ENCODE peak calls at places on chromosomes 11 and 22, in eight cellular contexts. One of them, this sample, is unnamed.

GRCh38 chr11:66473608-66474525 is 6.4 kb upstream of the DPP3 start:
- DNase-seq in MM.1S: no peak
- DNase-seq in AG20443: no peak
- DNase-seq in cardiac septum: no peak
- DNase-seq in kidney tubule cell: no peak
- DNase-seq in hypothalamus: no peak
- DNase-seq in naive thymus-derived CD8-positive, alpha-beta T cell: no peak
- DNase-seq in substantia nigra: no peak
- DNase-seq in this sample: no peak

GRCh38 chr11:15638386-15638787 is 523.7 kb downstream of the INSC start:
- DNase-seq in AG20443: no peak
- DNase-seq in naive thymus-derived CD8-positive, alpha-beta T cell: no peak
- DNase-seq in MM.1S: no peak
- DNase-seq in cardiac septum: no peak
- DNase-seq in substantia nigra: no peak
- DNase-seq in kidney tubule cell: no peak
- DNase-seq in hypothalamus: no peak
- DNase-seq in this sample: no peak

GRCh38 chr11:3104051-3104714 is 47.0 kb upstream of the CARS1 start:
- DNase-seq in naive thymus-derived CD8-positive, alpha-beta T cell: no peak
- DNase-seq in cardiac septum: peak; percentile 73
- DNase-seq in MM.1S: no peak
- DNase-seq in hypothalamus: no peak
- DNase-seq in AG20443: no peak
- DNase-seq in kidney tubule cell: no peak
- DNase-seq in substantia nigra: no peak
- DNase-seq in this sample: no peak

GRCh38 chr11:46391578-46392420 is at the start of gene CHRM4:
- DNase-seq in AG20443: peak; percentile 60
- DNase-seq in MM.1S: no peak
- DNase-seq in substantia nigra: no peak
- DNase-seq in hypothalamus: peak; percentile 27
- DNase-seq in cardiac septum: no peak
- DNase-seq in kidney tubule cell: peak; percentile 29
- DNase-seq in naive thymus-derived CD8-positive, alpha-beta T cell: no peak
- DNase-seq in this sample: no peak

GRCh38 chr22:28239941-28240340 is 320.9 kb upstream of the PITPNB start:
- DNase-seq in naive thymus-derived CD8-positive, alpha-beta T cell: no peak
- DNase-seq in kidney tubule cell: no peak
- DNase-seq in AG20443: no peak
- DNase-seq in cardiac septum: no peak
- DNase-seq in MM.1S: no peak
- DNase-seq in substantia nigra: no peak
- DNase-seq in hypothalamus: no peak
- DNase-seq in this sample: no peak

GRCh38 chr11:125494987-125495725 is 909 bp downstream of the FEZ1 start:
- DNase-seq in naive thymus-derived CD8-positive, alpha-beta T cell: peak; percentile 5
- DNase-seq in AG20443: peak; percentile 67
- DNase-seq in substantia nigra: peak; percentile 61
- DNase-seq in hypothalamus: peak; percentile 65
- DNase-seq in cardiac septum: peak; percentile 74
- DNase-seq in MM.1S: no peak
- DNase-seq in kidney tubule cell: peak; percentile 36
- DNase-seq in this sample: peak; percentile 2

GRCh38 chr11:123526027-123526805 is 96.1 kb downstream of the GRAMD1B start:
- DNase-seq in AG20443: peak; percentile 11
- DNase-seq in cardiac septum: no peak
- DNase-seq in kidney tubule cell: no peak
- DNase-seq in naive thymus-derived CD8-positive, alpha-beta T cell: no peak
- DNase-seq in MM.1S: no peak
- DNase-seq in substantia nigra: peak; percentile 54
- DNase-seq in hypothalamus: peak; percentile 56
- DNase-seq in this sample: no peak

GRCh38 chr11:71450507-71450906 is 2.3 kb upstream of the DHCR7 start:
- DNase-seq in MM.1S: no peak
- DNase-seq in naive thymus-derived CD8-positive, alpha-beta T cell: no peak
- DNase-seq in AG20443: no peak
- DNase-seq in hypothalamus: no peak
- DNase-seq in substantia nigra: no peak
- DNase-seq in kidney tubule cell: no peak
- DNase-seq in cardiac septum: no peak
- DNase-seq in this sample: no peak

GRCh38 chr22:19105867-19106802 is 16.1 kb downstream of the DGCR2 start:
- DNase-seq in substantia nigra: no peak
- DNase-seq in AG20443: no peak
- DNase-seq in cardiac septum: no peak
- DNase-seq in hypothalamus: no peak
- DNase-seq in kidney tubule cell: peak; percentile 6
- DNase-seq in MM.1S: no peak
- DNase-seq in naive thymus-derived CD8-positive, alpha-beta T cell: peak; percentile 54
- DNase-seq in this sample: no peak

GRCh38 chr11:131977231-131977630 is 606.8 kb downstream of the NTM start:
- DNase-seq in AG20443: peak; percentile 56
- DNase-seq in substantia nigra: peak; percentile 55
- DNase-seq in kidney tubule cell: peak; percentile 72
- DNase-seq in naive thymus-derived CD8-positive, alpha-beta T cell: no peak
- DNase-seq in hypothalamus: peak; percentile 12
- DNase-seq in cardiac septum: no peak
- DNase-seq in MM.1S: no peak
- DNase-seq in this sample: peak; percentile 48

GRCh38 chr11:72635931-72636330 is 38.3 kb downstream of the PDE2A start:
- DNase-seq in MM.1S: no peak
- DNase-seq in hypothalamus: no peak
- DNase-seq in substantia nigra: no peak
- DNase-seq in cardiac septum: no peak
- DNase-seq in kidney tubule cell: no peak
- DNase-seq in naive thymus-derived CD8-positive, alpha-beta T cell: no peak
- DNase-seq in AG20443: no peak
- DNase-seq in this sample: no peak

GRCh38 chr11:46321757-46322156 is 25.5 kb upstream of the DGKZ start:
- DNase-seq in MM.1S: no peak
- DNase-seq in cardiac septum: no peak
- DNase-seq in naive thymus-derived CD8-positive, alpha-beta T cell: no peak
- DNase-seq in kidney tubule cell: no peak
- DNase-seq in substantia nigra: no peak
- DNase-seq in hypothalamus: no peak
- DNase-seq in AG20443: no peak
- DNase-seq in this sample: no peak

GRCh38 chr22:40329021-40329456 is 17.3 kb upstream of the ADSL start:
- DNase-seq in substantia nigra: peak; percentile 26
- DNase-seq in kidney tubule cell: no peak
- DNase-seq in cardiac septum: no peak
- DNase-seq in naive thymus-derived CD8-positive, alpha-beta T cell: no peak
- DNase-seq in AG20443: no peak
- DNase-seq in MM.1S: no peak
- DNase-seq in hypothalamus: peak; percentile 5
- DNase-seq in this sample: no peak

GRCh38 chr11:46237248-46238077 is 40.0 kb upstream of the CREB3L1 start:
- DNase-seq in hypothalamus: peak; percentile 9
- DNase-seq in AG20443: peak; percentile 88
- DNase-seq in MM.1S: no peak
- DNase-seq in cardiac septum: peak; percentile 78
- DNase-seq in kidney tubule cell: peak; percentile 88
- DNase-seq in naive thymus-derived CD8-positive, alpha-beta T cell: peak; percentile 27
- DNase-seq in substantia nigra: no peak
- DNase-seq in this sample: peak; percentile 85

GRCh38 chr11:33179431-33179830 is 18.2 kb upstream of the CSTF3 start:
- DNase-seq in substantia nigra: no peak
- DNase-seq in AG20443: no peak
- DNase-seq in kidney tubule cell: no peak
- DNase-seq in MM.1S: no peak
- DNase-seq in cardiac septum: no peak
- DNase-seq in naive thymus-derived CD8-positive, alpha-beta T cell: no peak
- DNase-seq in hypothalamus: no peak
- DNase-seq in this sample: no peak

GRCh38 chr11:45939836-45940235 is 17.4 kb downstream of the LARGE2 start:
- DNase-seq in substantia nigra: no peak
- DNase-seq in kidney tubule cell: peak; percentile 19
- DNase-seq in hypothalamus: no peak
- DNase-seq in naive thymus-derived CD8-positive, alpha-beta T cell: no peak
- DNase-seq in AG20443: peak; percentile 39
- DNase-seq in MM.1S: no peak
- DNase-seq in cardiac septum: no peak
- DNase-seq in this sample: no peak

GRCh38 chr11:121582296-121582695 is 129.5 kb upstream of the SORL1-AS1 start:
- DNase-seq in naive thymus-derived CD8-positive, alpha-beta T cell: no peak
- DNase-seq in MM.1S: no peak
- DNase-seq in hypothalamus: no peak
- DNase-seq in AG20443: no peak
- DNase-seq in cardiac septum: no peak
- DNase-seq in substantia nigra: peak; percentile 24
- DNase-seq in kidney tubule cell: no peak
- DNase-seq in this sample: no peak

GRCh38 chr11:78161346-78161745 is 21.9 kb upstream of the ALG8 start:
- DNase-seq in AG20443: no peak
- DNase-seq in MM.1S: no peak
- DNase-seq in cardiac septum: no peak
- DNase-seq in hypothalamus: no peak
- DNase-seq in kidney tubule cell: no peak
- DNase-seq in substantia nigra: no peak
- DNase-seq in naive thymus-derived CD8-positive, alpha-beta T cell: no peak
- DNase-seq in this sample: no peak

GRCh38 chr11:73866586-73866996 is 10.1 kb downstream of the COA4 start:
- DNase-seq in naive thymus-derived CD8-positive, alpha-beta T cell: no peak
- DNase-seq in hypothalamus: no peak
- DNase-seq in cardiac septum: no peak
- DNase-seq in substantia nigra: no peak
- DNase-seq in kidney tubule cell: peak; percentile 92
- DNase-seq in AG20443: peak; percentile 72
- DNase-seq in MM.1S: no peak
- DNase-seq in this sample: peak; percentile 78

GRCh38 chr11:17779861-17780594 is 45.4 kb downstream of the KCNC1 start:
- DNase-seq in kidney tubule cell: no peak
- DNase-seq in cardiac septum: no peak
- DNase-seq in hypothalamus: no peak
- DNase-seq in MM.1S: no peak
- DNase-seq in substantia nigra: no peak
- DNase-seq in AG20443: no peak
- DNase-seq in naive thymus-derived CD8-positive, alpha-beta T cell: no peak
- DNase-seq in this sample: no peak

GRCh38 chr11:63599211-63600122 is 14.8 kb downstream of the PLAAT3 start:
- DNase-seq in naive thymus-derived CD8-positive, alpha-beta T cell: no peak
- DNase-seq in AG20443: peak; percentile 96
- DNase-seq in MM.1S: no peak
- DNase-seq in kidney tubule cell: peak; percentile 99
- DNase-seq in hypothalamus: peak; percentile 46
- DNase-seq in cardiac septum: no peak
- DNase-seq in substantia nigra: peak; percentile 67
- DNase-seq in this sample: no peak

GRCh38 chr22:36946436-36947158 is 33.2 kb downstream of the CSF2RB start:
- DNase-seq in MM.1S: no peak
- DNase-seq in naive thymus-derived CD8-positive, alpha-beta T cell: no peak
- DNase-seq in substantia nigra: no peak
- DNase-seq in kidney tubule cell: no peak
- DNase-seq in AG20443: no peak
- DNase-seq in hypothalamus: no peak
- DNase-seq in cardiac septum: no peak
- DNase-seq in this sample: no peak

GRCh38 chr22:38029901-38030300 is 27.3 kb upstream of the PICK1 start:
- DNase-seq in cardiac septum: no peak
- DNase-seq in AG20443: no peak
- DNase-seq in MM.1S: no peak
- DNase-seq in kidney tubule cell: no peak
- DNase-seq in hypothalamus: no peak
- DNase-seq in naive thymus-derived CD8-positive, alpha-beta T cell: no peak
- DNase-seq in substantia nigra: no peak
- DNase-seq in this sample: no peak

GRCh38 chr11:71447791-71448256 is 369 bp downstream of the DHCR7 start:
- DNase-seq in naive thymus-derived CD8-positive, alpha-beta T cell: peak; percentile 42
- DNase-seq in cardiac septum: no peak
- DNase-seq in kidney tubule cell: peak; percentile 31
- DNase-seq in AG20443: peak; percentile 34
- DNase-seq in MM.1S: peak; percentile 7
- DNase-seq in hypothalamus: peak; percentile 61
- DNase-seq in substantia nigra: peak; percentile 70
- DNase-seq in this sample: no peak

GRCh38 chr11:20367313-20367948 is 3.9 kb downstream of the HTATIP2 start:
- DNase-seq in substantia nigra: peak; percentile 51
- DNase-seq in hypothalamus: peak; percentile 48
- DNase-seq in MM.1S: no peak
- DNase-seq in cardiac septum: no peak
- DNase-seq in naive thymus-derived CD8-positive, alpha-beta T cell: no peak
- DNase-seq in AG20443: peak; percentile 92
- DNase-seq in kidney tubule cell: peak; percentile 85
- DNase-seq in this sample: peak; percentile 39

GRCh38 chr11:20493340-20493739 is 105.8 kb downstream of the PRMT3 start:
- DNase-seq in cardiac septum: no peak
- DNase-seq in hypothalamus: no peak
- DNase-seq in AG20443: no peak
- DNase-seq in substantia nigra: no peak
- DNase-seq in MM.1S: no peak
- DNase-seq in kidney tubule cell: no peak
- DNase-seq in naive thymus-derived CD8-positive, alpha-beta T cell: no peak
- DNase-seq in this sample: no peak

GRCh38 chr11:6472934-6473333 is 807 bp downstream of the TRIM3 start:
- DNase-seq in AG20443: no peak
- DNase-seq in hypothalamus: no peak
- DNase-seq in cardiac septum: no peak
- DNase-seq in naive thymus-derived CD8-positive, alpha-beta T cell: no peak
- DNase-seq in MM.1S: no peak
- DNase-seq in substantia nigra: no peak
- DNase-seq in kidney tubule cell: no peak
- DNase-seq in this sample: no peak

GRCh38 chr22:20243545-20244249 is 24.4 kb downstream of the RTN4R start:
- DNase-seq in cardiac septum: peak; percentile 86
- DNase-seq in AG20443: peak; percentile 94
- DNase-seq in MM.1S: no peak
- DNase-seq in substantia nigra: peak; percentile 54
- DNase-seq in kidney tubule cell: peak; percentile 65
- DNase-seq in hypothalamus: peak; percentile 73
- DNase-seq in naive thymus-derived CD8-positive, alpha-beta T cell: peak; percentile 44
- DNase-seq in this sample: no peak

GRCh38 chr22:47298017-47298820 is 535.8 kb downstream of the TBC1D22A start:
- DNase-seq in substantia nigra: no peak
- DNase-seq in AG20443: no peak
- DNase-seq in naive thymus-derived CD8-positive, alpha-beta T cell: no peak
- DNase-seq in hypothalamus: no peak
- DNase-seq in MM.1S: no peak
- DNase-seq in cardiac septum: peak; percentile 29
- DNase-seq in kidney tubule cell: no peak
- DNase-seq in this sample: no peak

GRCh38 chr11:8086571-8086970 is 5.6 kb downstream of the TUB start:
- DNase-seq in kidney tubule cell: no peak
- DNase-seq in hypothalamus: no peak
- DNase-seq in MM.1S: no peak
- DNase-seq in cardiac septum: no peak
- DNase-seq in AG20443: no peak
- DNase-seq in substantia nigra: no peak
- DNase-seq in naive thymus-derived CD8-positive, alpha-beta T cell: no peak
- DNase-seq in this sample: no peak

GRCh38 chr11:85823816-85824215 is 12.9 kb upstream of the SYTL2 start:
- DNase-seq in hypothalamus: no peak
- DNase-seq in AG20443: no peak
- DNase-seq in cardiac septum: no peak
- DNase-seq in MM.1S: peak; percentile 92
- DNase-seq in substantia nigra: no peak
- DNase-seq in naive thymus-derived CD8-positive, alpha-beta T cell: peak; percentile 36
- DNase-seq in kidney tubule cell: no peak
- DNase-seq in this sample: no peak

GRCh38 chr22:23574877-23575276 is 5.2 kb downstream of the IGLL1 start:
- DNase-seq in MM.1S: no peak
- DNase-seq in naive thymus-derived CD8-positive, alpha-beta T cell: no peak
- DNase-seq in substantia nigra: no peak
- DNase-seq in hypothalamus: no peak
- DNase-seq in kidney tubule cell: no peak
- DNase-seq in cardiac septum: peak; percentile 61
- DNase-seq in AG20443: no peak
- DNase-seq in this sample: no peak

GRCh38 chr22:33028191-33028700 is 29.9 kb downstream of the SYN3 start:
- DNase-seq in hypothalamus: no peak
- DNase-seq in naive thymus-derived CD8-positive, alpha-beta T cell: no peak
- DNase-seq in MM.1S: no peak
- DNase-seq in cardiac septum: no peak
- DNase-seq in kidney tubule cell: no peak
- DNase-seq in substantia nigra: no peak
- DNase-seq in AG20443: no peak
- DNase-seq in this sample: no peak